ENCODE peak calls at places on chromosomes 1 and 21, in ten cellular contexts. E is testis; Z is fibroblast of lung; Y is esophagus squamous epithelium; F is CD4-positive, alpha-beta T cell; V is GM20000; N is WTC11; M is K562; U is psoas muscle; L is activated B cell treated with CpG ODN at 0.5 μM for 24 hours. K is an unnamed sample.
A peak's percentile ranks its signal among the peaks of the same experiment; 100 is the strongest.

GRCh38 chr1:13730751-13731482 is 30.9 kb downstream of the PRDM2 start:
- DNase-seq in E (peak; percentile 50), Z (peak; percentile 74), Y (peak; percentile 45), F (peak; percentile 71), V (peak; percentile 82), N (no peak), M (peak; percentile 31), U (peak; percentile 54), L (peak; percentile 76), K (no peak)

GRCh38 chr1:161267332-161267731 is 8.8 kb downstream of the PCP4L1 start:
- DNase-seq in E (no peak), Z (no peak), Y (no peak), F (no peak), V (no peak), N (no peak), M (no peak), U (no peak), L (no peak), K (no peak)

GRCh38 chr1:109802136-109802900 is 38.6 kb upstream of the EPS8L3 start:
- DNase-seq in E (no peak), Z (no peak), Y (no peak), F (peak; percentile 21), V (no peak), N (no peak), M (no peak), U (peak; percentile 46), L (no peak), K (peak; percentile 14)

GRCh38 chr1:116989851-116990250 is 11.7 kb upstream of the CD101 start:
- DNase-seq in E (no peak), Z (no peak), Y (no peak), F (no peak), V (no peak), N (no peak), M (no peak), U (no peak), L (no peak), K (no peak)

GRCh38 chr21:46217511-46218196 is 10.9 kb downstream of the LSS start:
- DNase-seq in E (peak; percentile 7), Z (no peak), Y (no peak), F (no peak), V (no peak), N (no peak), M (no peak), U (no peak), L (no peak), K (peak; percentile 0)

GRCh38 chr1:31335007-31335406 is 37.9 kb downstream of the FABP3 start:
- DNase-seq in E (no peak), Z (peak; percentile 23), Y (no peak), F (no peak), V (peak; percentile 34), N (no peak), M (peak; percentile 13), U (no peak), L (no peak), K (no peak)

GRCh38 chr1:46519209-46519608 is 29.6 kb downstream of the DMBX1 start:
- DNase-seq in E (no peak), Z (peak; percentile 15), Y (no peak), F (no peak), V (no peak), N (no peak), M (peak; percentile 46), U (no peak), L (no peak), K (no peak)

GRCh38 chr1:183979437-183979836 is 58.1 kb downstream of the COLGALT2 start:
- DNase-seq in E (no peak), Z (no peak), Y (no peak), F (no peak), V (no peak), N (no peak), M (no peak), U (no peak), L (no peak), K (no peak)

GRCh38 chr21:41364308-41364707 is 2.5 kb downstream of the MX2 start:
- DNase-seq in E (no peak), Z (no peak), Y (no peak), F (no peak), V (no peak), N (no peak), M (no peak), U (no peak), L (no peak), K (no peak)

GRCh38 chr1:3473381-3473844 is 18.9 kb downstream of the ARHGEF16 start:
- DNase-seq in E (peak; percentile 45), Z (peak; percentile 89), Y (no peak), F (no peak), V (no peak), N (no peak), M (no peak), U (peak; percentile 28), L (no peak), K (no peak)

GRCh38 chr1:45492691-45493090 is 1.7 kb upstream of the TESK2 start:
- DNase-seq in E (no peak), Z (no peak), Y (no peak), F (no peak), V (no peak), N (no peak), M (no peak), U (no peak), L (no peak), K (no peak)

GRCh38 chr1:45490121-45490622 is 791 bp downstream of the TESK2 start:
- DNase-seq in E (no peak), Z (peak; percentile 9), Y (no peak), F (no peak), V (no peak), N (no peak), M (no peak), U (no peak), L (no peak), K (no peak)

GRCh38 chr1:45491464-45492260 is 699 bp upstream of the TESK2 start:
- DNase-seq in E (no peak), Z (no peak), Y (no peak), F (no peak), V (no peak), N (no peak), M (no peak), U (no peak), L (no peak), K (no peak)

GRCh38 chr1:45488978-45489377 is 2.0 kb downstream of the TESK2 start:
- DNase-seq in E (no peak), Z (no peak), Y (no peak), F (no peak), V (no peak), N (no peak), M (no peak), U (no peak), L (no peak), K (no peak)

GRCh38 chr1:45490623-45491463 is at the start of gene TESK2:
- DNase-seq in E (peak; percentile 99), Z (peak; percentile 100), Y (peak; percentile 94), F (peak; percentile 94), V (peak; percentile 94), N (peak; percentile 98), M (peak; percentile 95), U (peak; percentile 98), L (peak; percentile 95), K (peak; percentile 92)
- TF ChIP-seq CTCF in E (peak; percentile 54), Z (no peak), Y (peak; percentile 58), F (no peak), V (no peak), N (no peak), M (peak; percentile 5), U (no peak), L (no peak), K (no peak)

GRCh38 chr1:83109692-83110091 is 889.2 kb downstream of the TTLL7 start:
- DNase-seq in E (no peak), Z (no peak), Y (no peak), F (no peak), V (no peak), N (no peak), M (no peak), U (no peak), L (no peak), K (no peak)

GRCh38 chr1:83113686-83114085 is 885.2 kb downstream of the TTLL7 start:
- DNase-seq in E (no peak), Z (no peak), Y (no peak), F (no peak), V (no peak), N (no peak), M (no peak), U (no peak), L (no peak), K (no peak)

GRCh38 chr1:83112248-83112885 is 886.6 kb downstream of the TTLL7 start:
- DNase-seq in E (no peak), Z (no peak), Y (no peak), F (no peak), V (no peak), N (no peak), M (no peak), U (no peak), L (no peak), K (no peak)

GRCh38 chr1:83114136-83114834 is 884.6 kb downstream of the TTLL7 start:
- DNase-seq in E (no peak), Z (no peak), Y (no peak), F (no peak), V (no peak), N (no peak), M (no peak), U (no peak), L (no peak), K (no peak)

GRCh38 chr1:83110156-83110555 is 888.8 kb downstream of the TTLL7 start:
- DNase-seq in E (no peak), Z (no peak), Y (no peak), F (no peak), V (no peak), N (no peak), M (no peak), U (no peak), L (no peak), K (no peak)
- TF ChIP-seq CTCF in E (no peak), Z (no peak), Y (no peak), F (no peak), V (no peak), N (no peak), M (no peak), U (no peak), L (no peak), K (no peak)

GRCh38 chr1:170790175-170790574 is 126.2 kb downstream of the PRRX1 start:
- DNase-seq in E (no peak), Z (no peak), Y (no peak), F (no peak), V (no peak), N (no peak), M (no peak), U (no peak), L (no peak), K (no peak)
- TF ChIP-seq CTCF in E (no peak), Z (peak; percentile 11), Y (no peak), F (no peak), V (no peak), N (no peak), M (no peak), U (no peak), L (no peak), K (no peak)

DNA sequence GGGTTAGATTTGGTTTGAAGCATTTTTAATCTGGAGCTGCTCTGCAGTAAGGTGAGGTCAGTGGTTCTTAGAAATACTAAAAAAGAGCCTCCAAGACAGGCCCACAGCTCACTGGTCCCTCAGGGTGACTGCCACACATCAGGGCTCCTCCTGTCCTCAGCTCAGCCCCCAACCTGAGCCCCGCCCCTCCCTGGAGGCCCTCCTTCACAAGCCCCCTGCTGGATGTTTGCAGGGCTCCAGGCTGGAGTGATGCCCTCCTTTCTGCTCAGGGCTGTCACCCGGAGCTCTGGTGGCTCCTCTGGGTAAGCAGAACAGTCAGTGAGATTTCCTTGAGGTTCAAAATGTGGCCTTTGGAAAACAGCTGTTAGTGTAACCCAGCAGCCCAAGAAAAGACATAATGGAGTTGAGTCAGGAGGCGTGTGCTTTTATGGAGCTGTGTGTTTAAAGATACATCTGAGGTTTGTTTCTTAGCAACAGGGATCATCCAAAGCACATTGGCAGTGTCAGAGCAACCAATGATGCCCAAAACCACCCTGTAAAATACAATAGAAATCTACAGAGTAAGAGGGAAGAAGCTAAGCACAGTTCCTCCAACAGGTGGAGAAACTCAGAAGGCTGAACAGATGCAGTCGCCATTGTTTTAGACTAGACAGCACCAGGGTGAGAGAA is 21.4 kb downstream of the STUM start:
- DNase-seq in E (no peak), Z (no peak), Y (no peak), F (no peak), V (peak; percentile 37), N (peak; percentile 77), M (peak; percentile 72), U (no peak), L (no peak), K (no peak)
- TF ChIP-seq CTCF in E (no peak), Z (peak; percentile 3), Y (no peak), F (no peak), V (no peak), N (no peak), M (peak; percentile 49), U (no peak), L (no peak), K (no peak)